ENCODE peak calls at places on chromosomes 5 and 9, in seven cellular contexts. J, W, T, V, M, Z and I are unnamed samples.

GRCh38 chr5:143402464-143403356 is 776 bp downstream of the NR3C1 start:
- DNase-seq in J (no peak), M (peak), W (peak), T (peak), V (peak), Z (peak), I (peak)

GRCh38 chr5:145834917-145835838 is at the start of gene PRELID2:
- DNase-seq in Z (peak), V (peak), M (peak), J (peak), W (peak), T (peak), I (peak)

GRCh38 chr5:179166886-179167841 is 107.0 kb downstream of the ZNF354C start:
- DNase-seq in T (peak), J (no peak), M (peak), Z (no peak), W (peak), V (peak), I (peak)

GRCh38 chr5:72523960-72524582 is 16.9 kb upstream of the ZNF366 start:
- DNase-seq in Z (peak), V (peak), T (peak), J (no peak), W (no peak), M (no peak), I (peak)

GRCh38 chr5:14008819-14009311 is 64.4 kb upstream of the DNAH5 start:
- DNase-seq in M (no peak), Z (no peak), W (no peak), T (peak), J (no peak), V (no peak), I (peak)

GRCh38 chr5:146620663-146621051 is 104.7 kb upstream of the GPR151 start:
- DNase-seq in J (peak), V (no peak), Z (no peak), W (peak), T (no peak), M (peak), I (no peak)

GRCh38 chr5:3604501-3604900 is 8.9 kb downstream of the IRX1 start:
- DNase-seq in T (no peak), Z (no peak), J (no peak), M (no peak), V (no peak), W (no peak), I (no peak)

GRCh38 chr5:43017438-43017820 is 22.7 kb downstream of the ANXA2R start:
- DNase-seq in M (no peak), W (peak), Z (peak), V (peak), T (peak), J (no peak), I (peak)

GRCh38 chr5:68421667-68422220 is 206.2 kb downstream of the PIK3R1 start:
- DNase-seq in W (no peak), V (no peak), Z (no peak), J (no peak), M (no peak), T (no peak), I (no peak)

GRCh38 chr5:134070979-134071849 is 43.3 kb upstream of the TCF7 start:
- DNase-seq in M (peak), Z (no peak), T (no peak), J (no peak), V (peak), W (peak), I (no peak)

GRCh38 chr5:155546075-155546474 is 532.5 kb downstream of the KIF4B start:
- DNase-seq in J (no peak), T (no peak), M (no peak), V (no peak), W (no peak), Z (no peak), I (no peak)

GRCh38 chr5:143249851-143250250 is 153.6 kb downstream of the NR3C1 start:
- DNase-seq in J (no peak), T (peak), Z (no peak), W (no peak), V (no peak), M (no peak), I (no peak)

GRCh38 chr5:135891280-135891679 is 4.4 kb downstream of the IL9 start:
- DNase-seq in T (peak), M (no peak), V (no peak), W (no peak), Z (no peak), J (no peak), I (no peak)

GRCh38 chr5:140926903-140927573 is 939 bp downstream of the PCDHAC1 start:
- DNase-seq in T (no peak), Z (no peak), J (no peak), W (peak), M (peak), V (peak), I (peak)

GRCh38 chr9:134813841-134814240 is 66.8 kb upstream of the FCN2 start:
- DNase-seq in Z (no peak), T (no peak), V (no peak), M (no peak), J (no peak), W (no peak), I (no peak)

GRCh38 chr9:131656356-131657030 is 83.4 kb downstream of the RAPGEF1 start:
- DNase-seq in V (no peak), M (no peak), T (no peak), J (no peak), W (no peak), Z (peak), I (no peak)

GRCh38 chr5:140251527-140251973 is 51.4 kb downstream of the PFDN1 start:
- DNase-seq in T (peak), W (no peak), Z (peak), M (no peak), J (no peak), V (peak), I (peak)

GRCh38 chr5:98593418-98593817 is 180.0 kb upstream of the RGMB start:
- DNase-seq in J (no peak), Z (no peak), V (no peak), W (no peak), M (no peak), T (no peak), I (no peak)

GRCh38 chr5:107088907-107089306 is 581.8 kb downstream of the EFNA5 start:
- DNase-seq in J (no peak), M (no peak), T (no peak), Z (no peak), V (no peak), W (no peak), I (no peak)

GRCh38 chr5:156094001-156094400 is 233.0 kb upstream of the SGCD start:
- DNase-seq in J (peak), V (peak), W (peak), M (peak), Z (no peak), T (peak), I (peak)

GRCh38 chr5:3209918-3210317 is 385.7 kb upstream of the IRX1 start:
- DNase-seq in T (no peak), V (no peak), J (no peak), M (no peak), W (no peak), Z (no peak), I (no peak)

GRCh38 chr5:167549763-167550162 is 741.7 kb upstream of the WWC1 start:
- DNase-seq in W (no peak), J (no peak), Z (no peak), V (no peak), T (no peak), M (no peak), I (no peak)

GRCh38 chr9:131523451-131524435 is 7.3 kb downstream of the UCK1 start:
- DNase-seq in J (no peak), V (no peak), M (no peak), Z (no peak), W (no peak), T (no peak), I (no peak)

GRCh38 chr9:87909310-87910041 is 8.3 kb upstream of the SPATA31C1 start:
- DNase-seq in W (peak), Z (no peak), T (no peak), J (no peak), V (peak), M (no peak), I (no peak)

GRCh38 chr5:67878911-67879310 is 336.6 kb upstream of the PIK3R1 start:
- DNase-seq in Z (no peak), T (no peak), W (no peak), M (no peak), V (no peak), J (no peak), I (peak)

GRCh38 chr9:83449166-83449565 is 89.0 kb downstream of the FRMD3 start:
- DNase-seq in Z (no peak), W (no peak), V (no peak), J (no peak), T (no peak), M (no peak), I (no peak)

GRCh38 chr9:76757274-76757673 is 7.0 kb upstream of the PCA3 start:
- DNase-seq in J (no peak), T (no peak), V (no peak), Z (no peak), W (no peak), M (no peak), I (no peak)

GRCh38 chr5:122507581-122507980 is 195.5 kb downstream of the SNCAIP start:
- DNase-seq in J (no peak), M (no peak), W (no peak), V (no peak), T (no peak), Z (no peak), I (no peak)

GRCh38 chr5:138241688-138242547 is 28.8 kb upstream of the CDC23 start:
- DNase-seq in J (no peak), V (peak), Z (no peak), T (no peak), M (peak), W (peak), I (peak)

GRCh38 chr9:3136999-3137675 is 293.2 kb upstream of the PUM3 start:
- DNase-seq in W (no peak), V (no peak), Z (no peak), T (no peak), J (no peak), M (no peak), I (no peak)

GRCh38 chr9:108551030-108551964 is 304.5 kb downstream of the ACTL7B start:
- DNase-seq in V (no peak), J (no peak), M (no peak), W (no peak), T (peak), Z (peak), I (peak)

GRCh38 chr5:110333384-110333783 is 393.1 kb downstream of the TMEM232 start:
- DNase-seq in V (peak), T (peak), W (peak), M (peak), J (no peak), Z (no peak), I (peak)

GRCh38 chr9:116639251-116639741 is 47.8 kb upstream of the TRIM32 start:
- DNase-seq in W (no peak), V (no peak), Z (no peak), T (peak), J (no peak), M (no peak), I (peak)

GRCh38 chr5:77935516-77936364 is 159.6 kb upstream of the TBCA start:
- DNase-seq in J (no peak), M (no peak), V (no peak), W (no peak), T (no peak), Z (no peak), I (no peak)

GRCh38 chr5:24167791-24168190 is 477.0 kb downstream of the CDH10 start:
- DNase-seq in M (no peak), J (no peak), Z (no peak), T (no peak), V (no peak), W (no peak), I (peak)

GRCh38 chr5:7272408-7272807 is 123.5 kb upstream of the ADCY2 start:
- DNase-seq in J (no peak), T (no peak), M (no peak), V (no peak), Z (no peak), W (no peak), I (no peak)

GRCh38 chr9:3329361-3329760 is 196.4 kb downstream of the RFX3 start:
- DNase-seq in M (no peak), J (no peak), V (no peak), Z (no peak), T (peak), W (no peak), I (no peak)

DNA sequence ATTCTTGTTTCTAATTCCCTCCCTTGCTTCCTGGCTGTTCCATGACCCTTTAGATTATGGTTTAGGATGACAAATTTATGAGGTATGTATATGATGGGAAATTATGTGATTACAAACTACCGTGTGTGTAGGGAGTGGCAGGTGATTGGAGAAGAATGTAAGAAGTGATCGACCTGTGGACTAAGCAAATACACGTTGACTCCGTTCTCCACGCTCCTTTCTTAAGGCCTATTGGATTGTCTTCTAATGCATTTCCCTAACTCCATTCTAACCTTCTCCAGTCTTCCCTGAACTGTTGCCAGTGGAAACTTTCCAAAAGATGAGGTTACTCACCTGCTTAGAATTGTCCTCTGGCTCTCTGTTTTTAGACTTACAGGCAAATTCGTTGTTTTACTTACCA is 36.6 kb downstream of the MVB12B start:
- DNase-seq in J (no peak), M (no peak), W (no peak), Z (no peak), V (no peak), T (no peak), I (no peak)
- H3K27ac ChIP-seq in J (no peak), M (no peak), W (no peak), Z (no peak), V (no peak), T (no peak), I (no peak)

GRCh38 chr5:76715484-76715733 is 517 bp upstream of the F2R start:
- DNase-seq in M (no peak), W (peak), T (no peak), V (no peak), J (no peak), Z (no peak), I (no peak)
- H3K23ac ChIP-seq in M (peak), W (no peak), T (peak), V (no peak), J (no peak), Z (no peak), I (peak)

DNA sequence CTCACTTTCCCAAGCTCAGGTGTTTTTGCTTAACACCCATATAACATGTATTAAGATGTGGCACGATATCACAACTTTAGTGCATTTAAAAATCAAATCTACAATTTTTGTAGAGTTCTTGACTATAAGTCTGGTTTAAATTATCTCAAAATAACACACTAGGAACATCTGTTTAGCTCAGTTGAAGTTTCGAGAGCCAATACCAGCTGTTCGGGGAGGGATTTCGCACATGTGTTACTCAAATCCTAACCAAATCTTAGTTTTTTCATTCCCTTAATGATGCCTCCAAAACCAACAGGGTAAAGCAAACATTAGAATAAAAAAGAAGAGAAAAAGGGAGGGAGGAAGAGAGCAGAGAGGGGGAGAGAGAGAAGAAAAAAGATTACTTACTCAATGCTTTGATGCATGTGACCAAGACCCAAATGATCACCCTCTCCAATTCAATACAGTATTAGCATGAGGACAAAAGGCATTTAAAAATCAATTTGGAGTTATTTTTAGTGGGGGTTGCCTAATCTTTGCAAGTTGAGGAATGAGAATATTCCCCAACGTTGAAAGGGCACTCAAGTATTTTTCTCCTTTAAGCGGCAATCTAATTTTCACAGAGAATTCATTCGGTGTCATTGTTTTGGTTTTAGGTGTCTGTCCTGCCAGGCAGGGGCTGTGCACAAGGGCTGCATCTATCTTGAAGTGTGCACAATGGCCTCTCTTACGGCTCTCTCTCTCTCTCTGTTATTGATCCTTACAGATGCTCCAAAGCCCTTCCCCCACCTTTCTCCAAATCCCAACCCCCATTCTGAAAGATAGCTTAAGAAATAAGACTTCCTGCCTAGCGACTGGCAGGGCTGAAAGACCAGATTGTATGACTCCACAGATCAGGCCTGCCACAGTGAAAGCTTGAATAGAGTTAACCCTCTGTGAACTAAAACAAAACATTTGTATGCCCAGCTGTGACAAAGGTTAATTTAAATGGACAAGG is 86.2 kb upstream of the NR5A1 start:
- DNase-seq in J (peak), Z (no peak), M (peak), W (peak), T (peak), V (peak), I (peak)
- H3K27ac ChIP-seq in J (peak), Z (peak), M (peak), W (peak), T (no peak), V (peak), I (peak)

GRCh38 chr5:169460896-169461295 is 122.7 kb upstream of the SPDL1 start:
- DNase-seq in T (no peak), V (no peak), Z (no peak), J (no peak), M (no peak), W (no peak), I (no peak)
- H3K23ac ChIP-seq in T (no peak), V (no peak), Z (no peak), J (no peak), M (no peak), W (no peak), I (no peak)

GRCh38 chr9:35994959-35995358 is 37.0 kb upstream of the OR2S2 start:
- DNase-seq in J (no peak), T (no peak), Z (no peak), W (no peak), V (peak), M (no peak), I (no peak)

GRCh38 chr9:35993976-35994720 is 36.2 kb upstream of the OR2S2 start:
- DNase-seq in T (peak), J (no peak), Z (peak), W (no peak), V (no peak), M (no peak), I (no peak)

GRCh38 chr9:35990155-35990554 is 32.2 kb upstream of the OR2S2 start:
- DNase-seq in V (no peak), Z (peak), M (no peak), J (no peak), W (no peak), T (no peak), I (no peak)
- H3K27ac ChIP-seq in V (no peak), Z (no peak), M (no peak), J (no peak), W (no peak), T (no peak), I (no peak)

GRCh38 chr9:23812673-23813072 is 13.4 kb downstream of the ELAVL2 start:
- DNase-seq in T (no peak), M (no peak), V (no peak), J (no peak), W (no peak), Z (no peak), I (no peak)
- H3K23ac ChIP-seq in T (no peak), M (no peak), V (no peak), J (no peak), W (no peak), Z (no peak), I (no peak)